ENCODE peak calls at places on chromosomes 3 and 15, in six cellular contexts. Y, U, D, P, G and M are unnamed samples. For H3F3A, the result is how much of the 10 kb centered on the place peaks cover.

GRCh38 chr15:27358751-27359434 is 387.9 kb downstream of the GABRG3 start:
- DNase-seq in Y (peak), U (peak), D (peak), P (peak), G (peak), M (peak)

GRCh38 chr15:74808840-74809229 is 3.8 kb upstream of the LMAN1L start:
- DNase-seq in Y (peak), U (no peak), D (no peak), P (no peak), G (peak), M (no peak)

GRCh38 chr15:52183562-52184173 is 7.5 kb downstream of the GNB5 start:
- DNase-seq in Y (peak), U (peak), D (peak), P (peak), G (peak), M (peak)

GRCh38 chr3:156687023-156687422 is 12.6 kb downstream of the TIPARP start:
- DNase-seq in Y (no peak), U (peak), D (no peak), P (peak), G (no peak), M (no peak)

GRCh38 chr3:127535901-127536817 is 54.4 kb downstream of the TPRA1 start:
- DNase-seq in Y (no peak), U (peak), D (no peak), P (no peak), G (no peak), M (no peak)

GRCh38 chr3:24495334-24495994 is 814 bp upstream of the THRB start:
- DNase-seq in Y (peak), U (no peak), D (peak), P (peak), G (peak), M (peak)

GRCh38 chr15:62909257-62909656 is 133.3 kb upstream of the TPM1 start:
- DNase-seq in Y (no peak), U (no peak), D (no peak), P (no peak), G (no peak), M (no peak)

GRCh38 chr15:93249599-93249998 is 160.6 kb upstream of the RGMA start:
- DNase-seq in Y (no peak), U (no peak), D (no peak), P (no peak), G (no peak), M (no peak)

GRCh38 chr15:75606711-75607684 is 18.5 kb downstream of the SNUPN start:
- DNase-seq in Y (no peak), U (no peak), D (no peak), P (peak), G (no peak), M (no peak)

GRCh38 chr3:10554746-10555145 is 49.4 kb upstream of the ATP2B2 start:
- DNase-seq in Y (no peak), U (no peak), D (no peak), P (no peak), G (no peak), M (no peak)

GRCh38 chr3:33921608-33922007 is 123.2 kb downstream of the PDCD6IP start:
- DNase-seq in Y (no peak), U (no peak), D (no peak), P (no peak), G (no peak), M (no peak)
- TF ChIP-seq EZH2 in Y (no peak), U (no peak), D (no peak), P (no peak), G (no peak), M (no peak)

GRCh38 chr3:63228677-63229076 is 49.4 kb upstream of the SYNPR start:
- DNase-seq in Y (peak), U (peak), D (no peak), P (peak), G (peak), M (peak)
- H3F3A ChIP-seq in Y (under half), U (under half), D (under half), P (under half), G (under half), M (under half)

GRCh38 chr3:55482496-55483195 is 4.5 kb downstream of the WNT5A start:
- DNase-seq in Y (peak), U (no peak), D (no peak), P (peak), G (peak), M (no peak)

GRCh38 chr3:55481067-55481917 is 5.8 kb downstream of the WNT5A start:
- DNase-seq in Y (peak), U (no peak), D (no peak), P (peak), G (peak), M (peak)

GRCh38 chr3:55483196-55484095 is 3.7 kb downstream of the WNT5A start:
- DNase-seq in Y (peak), U (no peak), D (no peak), P (no peak), G (peak), M (no peak)

GRCh38 chr3:55484191-55484644 is 2.9 kb downstream of the WNT5A start:
- DNase-seq in Y (peak), U (no peak), D (no peak), P (no peak), G (peak), M (no peak)

DNA sequence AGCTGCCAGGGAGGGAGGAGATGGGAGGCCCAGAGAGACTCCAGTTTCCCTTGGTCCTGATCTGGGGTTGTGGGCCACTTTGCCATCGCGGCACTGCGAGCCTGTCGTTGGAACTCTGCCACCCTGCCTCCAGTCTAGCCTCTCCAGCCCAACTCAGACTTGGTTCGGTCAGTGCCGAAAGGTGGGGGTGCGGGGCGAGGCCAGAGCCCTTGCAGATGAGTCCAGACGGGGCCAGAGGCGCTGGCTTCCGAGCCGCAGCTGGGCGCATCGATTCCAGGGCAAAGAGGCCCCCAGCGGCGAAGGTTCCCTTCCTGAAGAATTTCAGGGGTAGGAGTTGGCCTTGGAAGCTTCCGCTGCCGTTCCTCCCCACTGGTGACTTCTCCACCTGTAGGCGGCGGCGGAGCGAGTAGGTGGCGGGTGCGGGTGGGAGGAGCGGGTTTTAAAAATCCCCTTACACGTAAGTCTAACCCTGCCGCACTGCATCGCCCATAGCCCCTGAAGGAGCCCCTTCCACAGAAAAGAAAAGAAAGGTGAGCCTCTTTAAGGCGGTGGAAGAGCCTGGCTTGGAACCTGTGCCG is 5.1 kb downstream of the WNT5A start:
- DNase-seq in Y (peak), U (no peak), D (no peak), P (peak), G (peak), M (no peak)
- TF ChIP-seq EZH2 in Y (peak), U (no peak), D (no peak), P (no peak), G (peak), M (no peak)

GRCh38 chr3:96776818-96777217 is 37.6 kb upstream of the EPHA6 start:
- DNase-seq in Y (no peak), U (no peak), D (no peak), P (no peak), G (no peak), M (no peak)
- H3F3A ChIP-seq in Y (under half), U (under half), D (under half), P (under half), G (under half), M (under half)

GRCh38 chr15:34512628-34513027 is 70.8 kb downstream of the GOLGA8B start:
- DNase-seq in Y (no peak), U (no peak), D (no peak), P (no peak), G (no peak), M (no peak)

DNA sequence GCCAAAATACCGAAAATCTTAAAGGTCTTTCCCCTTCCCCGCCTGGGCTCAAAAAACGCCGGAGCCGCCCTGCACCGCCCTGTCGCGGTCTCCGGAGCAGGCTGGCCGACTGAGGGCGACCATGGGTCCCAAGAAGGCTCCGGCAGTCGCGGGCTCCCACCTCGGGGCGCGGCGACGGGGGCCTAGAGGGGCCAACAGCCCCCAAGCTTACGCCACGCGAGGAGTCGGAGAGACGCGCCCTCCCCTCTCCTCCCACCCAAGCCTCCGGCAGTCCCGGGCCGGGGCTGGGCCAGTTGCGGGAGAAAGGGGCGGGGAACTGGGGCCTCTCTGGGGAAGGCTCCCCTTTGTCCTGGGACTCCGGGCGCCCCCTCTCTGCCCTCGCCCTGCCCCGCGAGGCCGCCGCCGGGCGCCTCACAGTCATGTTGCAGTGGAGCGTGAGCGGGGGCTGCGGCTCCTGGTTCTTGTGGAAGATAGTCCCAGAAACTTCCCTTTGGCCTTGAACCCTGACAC is 69.1 kb downstream of the GOLGA8B start:
- DNase-seq in Y (peak), U (peak), D (peak), P (peak), G (peak), M (peak)
- TF ChIP-seq EZH2 in Y (no peak), U (no peak), D (peak), P (no peak), G (peak), M (no peak)

GRCh38 chr3:12833226-12834161 is 7.9 kb downstream of the RPL32 start:
- DNase-seq in Y (peak), U (no peak), D (no peak), P (no peak), G (no peak), M (no peak)
- H3F3A ChIP-seq in Y (half or more), U (under half), D (half or more), P (half or more), G (half or more), M (under half)

DNA sequence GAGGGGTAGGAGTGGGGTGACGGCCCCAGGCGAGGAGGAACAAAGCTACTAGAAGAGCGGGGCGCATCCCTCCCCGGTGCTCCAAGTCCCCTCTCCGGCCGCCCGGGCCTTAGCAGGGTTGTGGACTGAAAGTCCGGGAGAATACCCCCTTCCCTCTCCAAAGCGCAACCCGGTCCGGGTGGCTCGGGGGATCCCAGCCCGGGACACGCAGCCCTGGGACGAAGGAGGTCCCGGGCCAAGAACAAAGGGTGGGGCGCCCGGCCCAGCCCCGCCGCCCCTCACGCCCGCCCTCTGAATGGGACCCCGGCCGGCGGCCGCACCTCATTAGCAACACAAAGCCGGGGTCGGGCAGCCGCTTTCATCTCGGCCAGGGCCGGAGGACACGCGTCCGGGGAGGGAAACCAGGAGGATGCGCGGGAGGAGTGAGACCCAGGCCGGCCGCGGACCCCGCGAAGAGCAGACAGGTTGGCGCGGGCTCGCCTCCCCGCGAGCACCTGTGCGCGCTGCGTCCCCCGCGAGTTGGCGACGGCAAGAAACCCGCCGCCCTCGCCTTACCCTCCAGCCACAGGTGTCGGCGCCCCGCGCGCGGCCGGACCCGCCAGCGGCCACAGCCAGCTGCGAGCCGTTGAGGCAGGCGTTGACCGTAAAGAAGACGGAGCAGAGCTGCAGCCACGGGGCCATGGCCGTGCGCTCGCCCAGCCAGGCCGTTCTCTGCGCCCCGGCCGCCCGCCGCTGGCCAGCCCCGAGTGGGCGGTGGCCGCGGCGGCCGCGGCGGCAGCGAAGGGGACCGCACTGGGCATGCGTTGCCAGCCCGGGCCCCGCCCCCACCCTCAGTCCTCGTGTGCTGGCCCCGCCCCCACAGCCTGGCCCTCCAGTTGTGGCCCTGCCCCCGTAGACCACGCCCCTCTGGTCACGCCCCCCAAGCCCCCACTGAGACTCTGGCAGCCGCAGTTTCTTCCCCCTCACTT is at the start of gene IL17RD:
- DNase-seq in Y (peak), U (peak), D (peak), P (peak), G (peak), M (peak)
- TF ChIP-seq EZH2 in Y (no peak), U (no peak), D (no peak), P (no peak), G (no peak), M (peak)

DNA sequence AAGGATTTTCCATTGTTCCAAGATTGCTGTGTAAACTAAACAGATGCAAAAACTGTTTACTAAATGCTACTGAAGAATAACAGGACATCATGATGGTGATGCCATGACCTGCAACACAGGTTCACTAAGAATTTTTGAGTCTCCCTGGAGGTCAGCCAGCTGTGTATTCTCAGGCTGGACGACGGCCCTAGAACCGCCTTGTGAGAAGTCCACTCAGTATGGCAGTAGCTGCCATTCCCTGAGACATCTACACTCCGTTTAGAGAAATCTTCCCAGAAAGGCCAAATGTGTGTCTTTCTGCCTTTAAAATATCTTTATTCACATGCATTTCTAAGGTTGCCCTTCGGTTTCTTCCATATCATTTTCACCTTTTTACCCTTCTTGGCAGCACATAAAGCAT is 63.3 kb downstream of the MYO1E start:
- DNase-seq in Y (no peak), U (no peak), D (no peak), P (no peak), G (no peak), M (no peak)
- H3F3A ChIP-seq in Y (under half), U (under half), D (under half), P (under half), G (under half), M (under half)

GRCh38 chr3:147377412-147378185 is 28.7 kb downstream of the ZIC4 start:
- DNase-seq in Y (peak), U (no peak), D (no peak), P (no peak), G (peak), M (no peak)
- TF ChIP-seq EZH2 in Y (peak), U (no peak), D (no peak), P (no peak), G (peak), M (no peak)

GRCh38 chr3:120440001-120440703 is 10.6 kb downstream of the FSTL1 start:
- DNase-seq in Y (no peak), U (no peak), D (no peak), P (peak), G (no peak), M (peak)
- H3F3A ChIP-seq in Y (under half), U (under half), D (under half), P (half or more), G (under half), M (under half)